ENCODE peak calls at places on chromosomes 5 and 9, in seven cellular contexts. X is fibroblast of lung; F is glutamatergic neuron; W is naive thymus-derived CD8-positive, alpha-beta T cell; P is substantia nigra; T is stimulated activated CD8-positive, alpha-beta memory T cell treated with anti-CD3 and anti-CD28 coated beads, Interleukin-15, amount 100 ng/mL, for 24 hours; G is activated CD8-positive, alpha-beta T cell treated with anti-CD3 and anti-CD28 coated beads for 36 hours. E is an unnamed sample.

GRCh38 chr5:96220610-96221390 is 212.2 kb downstream of the PCSK1 start:
- DNase-seq in X (peak), F (no peak), W (no peak), P (no peak), T (no peak), G (peak), E (no peak)

GRCh38 chr5:142527664-142528295 is 158.1 kb downstream of the FGF1 start:
- DNase-seq in X (no peak), F (no peak), W (no peak), P (no peak), T (no peak), G (no peak), E (no peak)

GRCh38 chr9:335373-335772 is 120.7 kb downstream of the DOCK8 start:
- DNase-seq in X (no peak), F (no peak), W (peak), P (no peak), T (no peak), G (no peak), E (no peak)

GRCh38 chr5:52491071-52491828 is 296.5 kb upstream of the ITGA1 start:
- DNase-seq in X (no peak), F (peak), W (no peak), P (no peak), T (no peak), G (no peak), E (no peak)

GRCh38 chr9:116260531-116260930 is 106.9 kb downstream of the PAPPA start:
- DNase-seq in X (no peak), F (no peak), W (no peak), P (no peak), T (no peak), G (no peak), E (no peak)

GRCh38 chr9:96651626-96652025 is 3.5 kb downstream of the PRXL2C start:
- DNase-seq in X (peak), F (no peak), W (peak), P (no peak), T (no peak), G (no peak), E (no peak)

GRCh38 chr5:179124329-179124852 is 64.2 kb downstream of the ZNF354C start:
- DNase-seq in X (no peak), F (no peak), W (no peak), P (no peak), T (no peak), G (no peak), E (no peak)

GRCh38 chr5:8058626-8059180 is 189.8 kb downstream of the MTRR start:
- DNase-seq in X (no peak), F (peak), W (no peak), P (no peak), T (no peak), G (no peak), E (no peak)

GRCh38 chr9:135135171-135135926 is 47.9 kb downstream of the OLFM1 start:
- DNase-seq in X (no peak), F (no peak), W (no peak), P (no peak), T (no peak), G (no peak), E (no peak)

GRCh38 chr9:133727277-133727875 is 10.8 kb downstream of the SARDH start:
- DNase-seq in X (no peak), F (peak), W (no peak), P (no peak), T (no peak), G (no peak), E (no peak)

GRCh38 chr5:42994285-42995151 is 45.6 kb downstream of the ANXA2R start:
- DNase-seq in X (peak), F (peak), W (peak), P (peak), T (no peak), G (peak), E (no peak)

GRCh38 chr9:114696814-114697544 is 15.0 kb upstream of the TEX48 start:
- DNase-seq in X (peak), F (no peak), W (no peak), P (no peak), T (no peak), G (peak), E (no peak)

GRCh38 chr5:149837680-149838269 is 106.8 kb downstream of the PDE6A start:
- DNase-seq in X (peak), F (peak), W (no peak), P (peak), T (no peak), G (peak), E (peak)

GRCh38 chr5:178869577-178869976 is 9.8 kb downstream of the ZNF354B start:
- DNase-seq in X (peak), F (no peak), W (no peak), P (no peak), T (no peak), G (no peak), E (no peak)

GRCh38 chr5:115962565-115963402 is 509 bp downstream of the LVRN start:
- DNase-seq in X (peak), F (peak), W (no peak), P (no peak), T (no peak), G (peak), E (no peak)

GRCh38 chr5:111411321-111411720 is 101.0 kb downstream of the STARD4 start:
- DNase-seq in X (no peak), F (no peak), W (no peak), P (no peak), T (no peak), G (no peak), E (no peak)

GRCh38 chr5:101878190-101878589 is 417.9 kb downstream of the SLCO4C1 start:
- DNase-seq in X (no peak), F (no peak), W (no peak), P (no peak), T (no peak), G (no peak), E (no peak)

GRCh38 chr9:123679330-123679987 is 250.5 kb downstream of the DENND1A start:
- DNase-seq in X (peak), F (no peak), W (peak), P (no peak), T (no peak), G (peak), E (no peak)

GRCh38 chr5:38720691-38721361 is 125.0 kb upstream of the OSMR start:
- DNase-seq in X (no peak), F (no peak), W (no peak), P (no peak), T (no peak), G (no peak), E (no peak)

GRCh38 chr9:76866689-76867088 is 39.2 kb downstream of the PRUNE2 start:
- DNase-seq in X (peak), F (no peak), W (no peak), P (no peak), T (no peak), G (no peak), E (no peak)

GRCh38 chr5:158170060-158170459 is 311.1 kb upstream of the CLINT1 start:
- DNase-seq in X (no peak), F (no peak), W (no peak), P (no peak), T (no peak), G (no peak), E (no peak)

GRCh38 chr9:9919174-9919573 is 693.6 kb downstream of the PTPRD start:
- DNase-seq in X (no peak), F (no peak), W (no peak), P (no peak), T (no peak), G (no peak), E (no peak)

GRCh38 chr9:21465859-21466518 is 16.1 kb downstream of the IFNE start:
- DNase-seq in X (peak), F (no peak), W (peak), P (no peak), T (no peak), G (no peak), E (no peak)

E was measured in D721Med.